ENCODE peak calls at places on chromosomes 11 and 22, in eight cellular contexts. S, A, M, R, W, X, J and L are unnamed samples.

GRCh38 chr22:30314918-30315317 is 11.8 kb downstream of the TBC1D10A start:
- DNase-seq in S (no peak), A (no peak), M (no peak), R (no peak), W (no peak), X (no peak), J (no peak), L (no peak)

GRCh38 chr11:47950396-47950795 is 30.0 kb upstream of the PTPRJ start:
- DNase-seq in S (no peak), A (no peak), M (no peak), R (no peak), W (no peak), X (peak), J (peak), L (no peak)

GRCh38 chr11:96037267-96037990 is 113.5 kb upstream of the MTMR2 start:
- DNase-seq in S (no peak), A (peak), M (no peak), R (peak), W (no peak), X (no peak), J (no peak), L (no peak)

GRCh38 chr11:110490886-110491285 is 61.1 kb downstream of the FDX1 start:
- DNase-seq in S (no peak), A (peak), M (no peak), R (no peak), W (no peak), X (no peak), J (no peak), L (no peak)

GRCh38 chr11:44006882-44007495 is 40.8 kb upstream of the ACCSL start:
- DNase-seq in S (no peak), A (no peak), M (no peak), R (no peak), W (no peak), X (no peak), J (no peak), L (no peak)

GRCh38 chr11:19426719-19427066 is 185.9 kb upstream of the E2F8 start:
- DNase-seq in S (no peak), A (no peak), M (no peak), R (no peak), W (no peak), X (no peak), J (no peak), L (no peak)

GRCh38 chr11:32891657-32892354 is 805 bp upstream of the QSER1 start:
- DNase-seq in S (no peak), A (peak), M (no peak), R (peak), W (no peak), X (no peak), J (no peak), L (peak)

GRCh38 chr11:116457336-116458007 is 315.3 kb downstream of the BUD13 start:
- DNase-seq in S (no peak), A (no peak), M (peak), R (peak), W (no peak), X (no peak), J (no peak), L (no peak)

GRCh38 chr22:29477919-29478318 is 2.1 kb upstream of the NEFH start:
- DNase-seq in S (peak), A (no peak), M (peak), R (no peak), W (no peak), X (no peak), J (no peak), L (peak)

GRCh38 chr11:92765965-92766371 is 203.5 kb upstream of the MTNR1B start:
- DNase-seq in S (peak), A (no peak), M (peak), R (no peak), W (no peak), X (no peak), J (no peak), L (peak)

GRCh38 chr22:35938226-35938625 is 90.4 kb downstream of the RBFOX2 start:
- DNase-seq in S (no peak), A (no peak), M (no peak), R (no peak), W (no peak), X (no peak), J (no peak), L (no peak)

GRCh38 chr11:914747-915493 is 4.3 kb upstream of the CHID1 start:
- DNase-seq in S (no peak), A (no peak), M (no peak), R (no peak), W (no peak), X (no peak), J (no peak), L (no peak)

GRCh38 chr22:29216873-29217666 is 11.4 kb downstream of the EMID1 start:
- DNase-seq in S (peak), A (no peak), M (no peak), R (peak), W (no peak), X (no peak), J (no peak), L (no peak)

GRCh38 chr22:37716708-37717107 is 19.9 kb downstream of the TRIOBP start:
- DNase-seq in S (no peak), A (peak), M (no peak), R (no peak), W (no peak), X (no peak), J (no peak), L (no peak)

GRCh38 chr11:67634366-67635230 is 4.9 kb upstream of the NUDT8 start:
- DNase-seq in S (no peak), A (no peak), M (no peak), R (peak), W (no peak), X (no peak), J (no peak), L (no peak)

GRCh38 chr22:30665786-30666185 is 1.9 kb downstream of the DUSP18 start:
- DNase-seq in S (no peak), A (no peak), M (no peak), R (no peak), W (no peak), X (no peak), J (no peak), L (no peak)

GRCh38 chr11:62792193-62792575 is 378 bp upstream of the TMEM223 start:
- DNase-seq in S (peak), A (no peak), M (peak), R (peak), W (no peak), X (no peak), J (no peak), L (peak)

GRCh38 chr11:126477526-126478275 is 122.2 kb downstream of the ST3GAL4 start:
- DNase-seq in S (no peak), A (no peak), M (no peak), R (no peak), W (no peak), X (no peak), J (no peak), L (no peak)
- TF ChIP-seq EZH2phosphoT487 in S (no peak), A (no peak), M (no peak), R (no peak), W (no peak), X (no peak), J (no peak), L (no peak)

DNA sequence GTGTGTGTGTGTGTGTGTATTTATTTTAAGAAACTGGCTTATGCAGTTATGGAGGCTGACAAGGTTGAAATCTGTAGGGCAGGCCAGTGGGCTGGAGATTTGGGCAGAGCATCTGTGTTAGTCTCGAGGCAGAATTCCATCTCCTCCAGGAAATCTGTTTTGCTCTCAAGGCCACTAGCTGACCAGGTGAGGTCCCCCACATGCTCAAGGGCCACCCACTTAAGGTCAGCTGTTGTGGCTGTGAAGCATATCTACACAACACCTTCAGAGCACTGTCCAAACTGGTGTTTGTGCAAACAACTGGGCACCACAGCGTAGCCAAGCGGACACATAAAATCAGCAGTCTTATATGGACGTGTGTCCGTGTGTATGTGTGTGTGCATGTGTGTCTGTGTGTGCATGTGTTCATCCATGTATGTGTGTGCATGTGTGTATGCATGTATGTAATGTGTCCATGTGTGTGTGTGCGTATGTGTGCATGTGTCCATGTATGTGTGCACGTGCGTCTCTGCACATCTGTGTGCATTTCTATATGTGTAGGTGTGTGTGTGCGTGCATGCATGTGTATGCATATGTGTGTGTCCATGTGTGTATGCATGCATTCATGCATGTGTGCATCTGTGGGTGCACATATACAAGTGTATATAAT is 400.9 kb downstream of the BRD1 start:
- DNase-seq in S (no peak), A (no peak), M (no peak), R (no peak), W (no peak), X (no peak), J (no peak), L (no peak)
- TF ChIP-seq CTCF in S (no peak), A (no peak), M (no peak), R (no peak), W (no peak), X (no peak), J (no peak), L (no peak)

GRCh38 chr11:114439229-114440120 is at the start of gene REXO2:
- DNase-seq in S (peak), A (peak), M (peak), R (peak), W (peak), X (peak), J (peak), L (peak)

GRCh38 chr11:114438303-114438702 is 964 bp upstream of the REXO2 start:
- DNase-seq in S (no peak), A (peak), M (peak), R (peak), W (no peak), X (no peak), J (no peak), L (peak)

GRCh38 chr11:114441921-114442320 is 2.7 kb downstream of the REXO2 start:
- DNase-seq in S (no peak), A (no peak), M (no peak), R (no peak), W (no peak), X (no peak), J (no peak), L (no peak)

GRCh38 chr11:114440971-114441810 is 1.9 kb downstream of the REXO2 start:
- DNase-seq in S (no peak), A (peak), M (no peak), R (no peak), W (no peak), X (peak), J (no peak), L (no peak)

GRCh38 chr11:114440121-114440860 is 1.0 kb downstream of the REXO2 start:
- DNase-seq in S (peak), A (peak), M (peak), R (peak), W (no peak), X (peak), J (no peak), L (peak)
- TF ChIP-seq EZH2phosphoT487 in S (no peak), A (no peak), M (no peak), R (no peak), W (no peak), X (no peak), J (no peak), L (no peak)

GRCh38 chr11:134360050-134360835 is 28.5 kb downstream of the GLB1L2 start:
- DNase-seq in S (peak), A (peak), M (peak), R (peak), W (peak), X (peak), J (peak), L (peak)
- TF ChIP-seq CTCF in S (peak), A (peak), M (peak), R (peak), W (peak), X (peak), J (peak), L (peak)

GRCh38 chr11:31340903-31341572 is 28.5 kb downstream of the DCDC1 start:
- DNase-seq in S (peak), A (peak), M (peak), R (peak), W (peak), X (peak), J (no peak), L (peak)
- TF ChIP-seq EZH2phosphoT487 in S (no peak), A (no peak), M (no peak), R (no peak), W (no peak), X (no peak), J (no peak), L (no peak)